ENCODE peak calls at places on chromosomes 16 and 17, in nine cellular contexts. R is stimulated activated CD4-positive, alpha-beta T cell treated with anti-CD3 and anti-CD28 coated beads, Interleukin-1b, Interleukin-23, amount 100 ng/mL, for 24 hours; X is T-cell; N is GM13977; F is T-helper 2 cell; A is GDM1; M is NCI-H1694; Y is CD8-positive, alpha-beta memory T cell; B is COLO829. J is an unnamed sample.

GRCh38 chr17:12659500-12659899 is 6.2 kb upstream of the MYOCD start:
- DNase-seq in R (no peak), B (no peak), A (no peak), N (no peak), M (no peak), F (no peak), Y (no peak), X (no peak), J (no peak)

GRCh38 chr16:89815639-89816348 is 653 bp downstream of the FANCA start:
- DNase-seq in A (no peak), N (peak), X (no peak), R (no peak), M (no peak), Y (no peak), F (peak), B (no peak), J (no peak)

GRCh38 chr16:35753559-35754390 is 2294.4 kb downstream of the TP53TG3F start:
- DNase-seq in A (no peak), N (no peak), R (no peak), M (no peak), X (no peak), F (no peak), B (no peak), Y (no peak), J (no peak)

GRCh38 chr17:35666967-35667552 is 64.4 kb upstream of the RASL10B start:
- DNase-seq in Y (no peak), A (no peak), M (no peak), X (no peak), F (no peak), B (no peak), R (no peak), N (no peak), J (no peak)

GRCh38 chr16:4529085-4530060 is 9.2 kb downstream of the CDIP1 start:
- DNase-seq in B (no peak), F (peak), A (no peak), R (no peak), Y (no peak), N (no peak), X (no peak), M (no peak), J (no peak)

GRCh38 chr17:45363498-45363897 is 46.7 kb upstream of the MAP3K14 start:
- DNase-seq in X (no peak), A (no peak), M (no peak), B (no peak), Y (no peak), N (no peak), F (no peak), R (no peak), J (no peak)

GRCh38 chr16:12449795-12450194 is 353.9 kb downstream of the CPPED1 start:
- DNase-seq in X (no peak), R (no peak), Y (no peak), M (no peak), F (no peak), B (no peak), N (no peak), A (no peak), J (no peak)

GRCh38 chr16:14182999-14183398 is 111.9 kb downstream of the MRTFB start:
- DNase-seq in R (no peak), Y (no peak), M (no peak), A (no peak), F (no peak), X (no peak), N (no peak), B (no peak), J (no peak)

GRCh38 chr17:1005361-1005946 is 8.5 kb downstream of the TIMM22 start:
- DNase-seq in R (no peak), M (peak), F (no peak), A (no peak), N (no peak), Y (no peak), X (no peak), B (no peak), J (no peak)

GRCh38 chr17:37708616-37709212 is 36.1 kb downstream of the HNF1B start:
- DNase-seq in N (no peak), M (no peak), Y (no peak), B (no peak), F (no peak), X (no peak), A (no peak), R (no peak), J (no peak)

GRCh38 chr17:43756176-43756575 is 2.4 kb downstream of the SOST start:
- DNase-seq in N (no peak), Y (no peak), M (no peak), A (no peak), B (no peak), R (no peak), F (no peak), X (no peak), J (no peak)

GRCh38 chr17:43430936-43431649 is 32.3 kb downstream of the ARL4D start:
- DNase-seq in F (no peak), N (no peak), R (no peak), X (no peak), B (no peak), A (no peak), Y (no peak), M (peak), J (no peak)

GRCh38 chr16:84471316-84471715 is 33.1 kb downstream of the MEAK7 start:
- DNase-seq in M (no peak), A (no peak), Y (no peak), R (no peak), N (no peak), F (no peak), B (no peak), X (no peak), J (no peak)

GRCh38 chr17:2043785-2044184 is 2.0 kb downstream of the OVCA2 start:
- DNase-seq in X (no peak), A (no peak), M (no peak), F (no peak), Y (no peak), B (no peak), N (no peak), R (no peak), J (no peak)

GRCh38 chr16:15643453-15644305 is 725 bp upstream of the MARF1 start:
- DNase-seq in X (no peak), Y (no peak), R (no peak), M (peak), B (peak), A (peak), F (peak), N (no peak), J (no peak)

GRCh38 chr16:4602330-4602729 is 12.4 kb downstream of the UBALD1 start:
- DNase-seq in M (no peak), B (no peak), F (no peak), A (no peak), X (no peak), N (no peak), Y (no peak), R (no peak), J (no peak)

GRCh38 chr16:81106826-81107503 is 10.8 kb upstream of the GCSH start:
- DNase-seq in Y (no peak), N (no peak), A (no peak), X (no peak), M (no peak), R (no peak), F (no peak), B (no peak), J (no peak)

GRCh38 chr17:50206604-50207293 is 5.3 kb upstream of the COL1A1 start:
- DNase-seq in F (no peak), M (peak), A (no peak), N (no peak), X (no peak), R (no peak), B (no peak), Y (no peak), J (no peak)

GRCh38 chr17:77496401-77496801 is 355.6 kb downstream of the SEC14L1 start:
- DNase-seq in X (no peak), N (no peak), Y (no peak), B (no peak), A (no peak), F (no peak), M (no peak), R (no peak), J (no peak)

GRCh38 chr17:83094291-83094690 is 14.9 kb downstream of the METRNL start:
- DNase-seq in M (no peak), X (no peak), N (no peak), R (no peak), A (no peak), Y (no peak), B (no peak), F (no peak), J (no peak)

GRCh38 chr16:88700636-88701482 is 5.3 kb downstream of the RNF166 start:
- DNase-seq in M (no peak), Y (peak), N (peak), F (peak), A (peak), R (peak), B (peak), X (peak), J (peak)

GRCh38 chr16:89922884-89923639 is at the start of gene TUBB3:
- DNase-seq in R (no peak), B (peak), M (peak), Y (no peak), A (peak), F (peak), N (peak), X (no peak), J (no peak)

GRCh38 chr17:7213895-7214299 is 5.7 kb downstream of the DLG4 start:
- DNase-seq in B (peak), F (peak), N (peak), Y (no peak), A (peak), X (peak), M (peak), R (no peak), J (peak)

GRCh38 chr16:68367034-68367433 is 56.2 kb downstream of the PRMT7 start:
- DNase-seq in B (peak), A (no peak), X (peak), N (peak), R (peak), F (peak), M (peak), Y (peak), J (peak)